ENCODE peak calls at places on chromosomes 1 and 21, in four cellular contexts. T is endothelial cell of umbilical vein, I is GM12878, P is ovary. M is an unnamed sample.

GRCh38 chr1:236515443-236515958 is 8.3 kb upstream of the LGALS8 start:
- DNase-seq in T (peak), I (no peak), P (peak), M (no peak)

GRCh38 chr21:44371596-44371995 is 18.2 kb downstream of the TRPM2 start:
- DNase-seq in T (no peak), I (no peak), P (no peak), M (no peak)

GRCh38 chr1:226891846-226892533 is 21.6 kb downstream of the PSEN2 start:
- DNase-seq in T (peak), I (no peak), P (no peak), M (no peak)

GRCh38 chr21:16597768-16598167 is 868.0 kb downstream of the USP25 start:
- DNase-seq in T (no peak), I (no peak), P (no peak), M (no peak)

GRCh38 chr1:4668738-4669700 is 14.6 kb downstream of the AJAP1 start:
- DNase-seq in T (no peak), I (no peak), P (no peak), M (no peak)

GRCh38 chr1:22247527-22248218 is 104.8 kb upstream of the WNT4 start:
- DNase-seq in T (no peak), I (no peak), P (no peak), M (no peak)

GRCh38 chr1:175145899-175146298 is 46.7 kb downstream of the KIAA0040 start:
- DNase-seq in T (no peak), I (no peak), P (no peak), M (no peak)

GRCh38 chr1:26827663-26828062 is 1.2 kb downstream of the ZDHHC18 start:
- DNase-seq in T (no peak), I (no peak), P (peak), M (no peak)

GRCh38 chr1:52167014-52167753 is 25.3 kb downstream of the ZFYVE9 start:
- DNase-seq in T (no peak), I (no peak), P (no peak), M (no peak)

GRCh38 chr1:42335050-42335808 is at the start of gene FOXJ3:
- DNase-seq in T (peak), I (peak), P (peak), M (peak)

GRCh38 chr1:30977105-30977504 is 68.5 kb upstream of the SDC3 start:
- DNase-seq in T (no peak), I (no peak), P (no peak), M (no peak)

GRCh38 chr1:234154320-234155251 is 218.7 kb upstream of the COA6 start:
- DNase-seq in T (peak), I (peak), P (no peak), M (peak)

GRCh38 chr1:206429421-206429820 is 40.9 kb upstream of the IKBKE start:
- DNase-seq in T (peak), I (no peak), P (no peak), M (no peak)

GRCh38 chr1:203652718-203653461 is 26.3 kb downstream of the ATP2B4 start:
- DNase-seq in T (peak), I (peak), P (no peak), M (no peak)

GRCh38 chr1:223556414-223557124 is 108.9 kb downstream of the CAPN8 start:
- DNase-seq in T (peak), I (peak), P (no peak), M (peak)

GRCh38 chr1:21212126-21212525 is 35.4 kb upstream of the EIF4G3 start:
- DNase-seq in T (no peak), I (no peak), P (no peak), M (no peak)

GRCh38 chr1:53562256-53562982 is 103.2 kb downstream of the DMRTB1 start:
- DNase-seq in T (no peak), I (no peak), P (no peak), M (no peak)

GRCh38 chr1:156053770-156054499 is at the start of gene UBQLN4:
- DNase-seq in T (peak), I (no peak), P (peak), M (peak)

GRCh38 chr1:156052862-156053769 is 482 bp downstream of the UBQLN4 start:
- DNase-seq in T (peak), I (no peak), P (peak), M (peak)

GRCh38 chr1:156055343-156055645 is 712 bp downstream of the LAMTOR2 start:
- DNase-seq in T (no peak), I (no peak), P (no peak), M (no peak)

GRCh38 chr1:156055649-156056048 is 1.1 kb downstream of the LAMTOR2 start:
- DNase-seq in T (no peak), I (no peak), P (no peak), M (no peak)

DNA sequence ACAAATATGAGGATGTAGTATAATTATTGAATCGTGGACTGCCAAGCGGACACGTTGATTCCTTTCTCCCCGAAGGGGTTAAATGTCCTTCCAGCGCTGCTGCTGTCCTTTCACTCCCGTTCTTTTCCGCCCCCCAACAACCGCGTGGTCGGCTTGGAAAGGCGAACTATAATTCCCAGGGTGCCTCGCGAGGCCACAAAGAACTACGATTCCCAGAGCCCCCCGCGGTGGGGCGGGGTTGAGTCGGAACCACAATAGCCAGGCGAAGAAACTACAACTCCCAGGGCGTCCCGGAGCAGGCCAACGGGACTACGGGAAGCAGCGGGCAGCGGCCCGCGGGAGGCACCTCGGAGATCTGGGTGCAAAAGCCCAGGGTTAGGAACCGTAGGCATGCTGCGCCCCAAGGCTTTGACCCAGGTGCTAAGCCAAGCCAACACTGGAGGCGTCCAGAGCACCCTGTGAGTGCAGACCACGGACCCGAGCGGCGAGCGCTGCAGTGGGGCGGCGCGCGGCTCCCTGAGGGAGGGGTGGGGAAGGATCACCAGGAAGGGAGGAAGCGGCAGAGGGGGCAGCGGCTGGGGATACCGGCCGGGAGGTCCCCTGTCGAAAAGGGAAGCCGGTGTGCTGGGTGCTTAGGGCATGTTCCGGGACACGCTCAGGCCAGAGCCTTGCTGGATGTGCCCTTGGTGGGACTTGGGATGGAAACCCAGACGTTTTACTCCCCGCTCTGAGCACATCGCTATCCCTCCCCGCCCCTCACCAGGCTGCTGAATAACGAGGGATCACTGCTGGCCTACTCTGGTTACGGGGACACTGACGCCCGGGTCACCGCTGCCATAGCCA is at the start of gene LAMTOR2:
- DNase-seq in T (peak), I (peak), P (peak), M (peak)
- TF ChIP-seq POLR2A in T (peak), I (peak), P (peak), M (peak)

GRCh38 chr1:16503494-16503893 is 10.6 kb downstream of the RNU1-1 start:
- DNase-seq in T (no peak), I (no peak), P (no peak), M (no peak)

DNA sequence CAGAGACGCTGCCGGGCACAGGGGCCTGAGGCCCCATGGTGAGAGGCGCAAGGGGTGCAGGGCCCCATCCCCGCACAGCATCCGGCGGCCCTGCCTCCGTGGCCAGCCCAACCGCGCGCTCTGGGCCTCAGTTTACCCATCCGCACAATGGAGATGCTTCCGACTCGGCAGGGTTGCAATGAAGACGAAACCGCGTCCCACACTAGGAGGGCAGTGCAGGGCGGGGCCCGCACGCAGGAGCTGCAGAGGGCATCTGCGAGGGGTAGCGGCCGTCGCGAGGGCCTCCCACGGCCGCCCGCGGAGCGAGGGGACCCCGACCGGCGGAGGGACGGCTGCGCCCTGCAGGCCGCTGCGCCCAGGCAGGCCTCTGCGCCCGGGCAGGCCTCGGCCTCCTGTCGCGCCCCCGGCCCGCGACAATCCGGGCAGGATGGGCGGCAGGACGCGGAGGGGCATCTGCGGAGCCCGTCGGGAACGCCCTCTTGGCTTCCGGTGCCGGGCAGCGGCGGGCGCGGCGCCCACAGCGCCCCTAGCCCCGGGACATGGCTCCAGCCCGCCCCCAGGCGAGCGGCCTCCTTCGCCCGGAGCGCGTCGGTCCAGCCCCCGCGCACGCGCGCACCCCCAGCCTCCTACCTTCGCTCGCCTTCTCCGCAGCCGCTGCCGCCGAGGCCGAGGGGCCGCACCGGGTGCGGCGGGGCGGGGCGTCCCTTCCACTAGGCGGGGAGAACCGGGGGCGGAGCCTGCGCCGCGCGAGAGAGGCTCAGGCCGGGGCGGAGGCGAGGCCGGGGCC is 15.3 kb downstream of the RNU1-1 start:
- DNase-seq in T (peak), I (peak), P (peak), M (peak)
- TF ChIP-seq POLR2A in T (peak), I (peak), P (peak), M (peak)

GRCh38 chr1:8706291-8706690 is 111.1 kb downstream of the RERE start:
- DNase-seq in T (no peak), I (no peak), P (no peak), M (no peak)

GRCh38 chr1:8699679-8700078 is 117.8 kb downstream of the RERE start:
- DNase-seq in T (no peak), I (no peak), P (no peak), M (no peak)

GRCh38 chr1:8702121-8702520 is 115.3 kb downstream of the RERE start:
- DNase-seq in T (peak), I (no peak), P (no peak), M (peak)

GRCh38 chr1:8705104-8705503 is 112.3 kb downstream of the RERE start:
- DNase-seq in T (no peak), I (no peak), P (no peak), M (no peak)

GRCh38 chr1:8702848-8703810 is 114.3 kb downstream of the RERE start:
- DNase-seq in T (peak), I (no peak), P (peak), M (peak)
- TF ChIP-seq POLR2A in T (peak), I (peak), P (peak), M (peak)

DNA sequence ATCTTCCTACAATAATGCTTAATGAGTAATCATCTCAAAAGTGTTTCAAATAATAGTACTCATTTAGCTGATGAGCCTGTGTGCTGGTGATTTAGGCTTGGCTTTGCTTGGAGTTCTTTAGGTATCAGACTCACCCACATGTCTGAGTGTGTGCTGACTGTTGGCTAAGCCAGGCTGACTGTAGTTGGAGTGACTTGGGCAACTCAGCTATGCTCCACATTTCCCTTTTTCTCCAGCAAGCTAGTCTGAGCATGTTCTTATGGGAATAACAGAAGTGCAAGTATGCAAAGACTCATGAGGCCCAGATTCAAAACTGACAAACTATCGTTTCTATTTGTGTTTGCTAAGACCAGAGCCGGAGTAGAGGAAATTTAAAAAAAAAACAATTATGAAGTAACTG is 99.0 kb upstream of the ADGRL4 start:
- DNase-seq in T (peak), I (no peak), P (no peak), M (no peak)
- TF ChIP-seq POLR2A in T (no peak), I (no peak), P (no peak), M (no peak)